ENCODE peak calls at places on chromosomes 2 and 18, in seven cellular contexts. D is stomach, O is A549, T is lower lobe of right lung, L is fibroblast of the aortic adventitia, M is epithelial cell of esophagus, X is sigmoid colon. E is an unnamed sample.

GRCh38 chr18:7645756-7646155 is 78.6 kb downstream of the PTPRM start:
- DNase-seq in D (peak; percentile 31), O (no peak), T (no peak), L (no peak), M (no peak), X (no peak), E (no peak)

GRCh38 chr2:20199381-20200270 is 25.3 kb downstream of the SDC1 start:
- DNase-seq in D (no peak), O (no peak), T (no peak), L (no peak), M (peak; percentile 62), X (no peak), E (no peak)

GRCh38 chr2:1590611-1591460 is 153.5 kb downstream of the PXDN start:
- DNase-seq in D (no peak), O (no peak), T (peak; percentile 29), L (peak; percentile 28), M (no peak), X (no peak), E (peak; percentile 62)

GRCh38 chr2:15800489-15801329 is 139.6 kb upstream of the MYCN start:
- DNase-seq in D (no peak), O (no peak), T (no peak), L (no peak), M (no peak), X (no peak), E (no peak)

GRCh38 chr2:46252891-46253659 is 44.1 kb upstream of the EPAS1 start:
- DNase-seq in D (no peak), O (no peak), T (no peak), L (peak; percentile 40), M (peak; percentile 61), X (no peak), E (peak; percentile 60)

GRCh38 chr2:71608034-71608433 is 154.7 kb downstream of the DYSF start:
- DNase-seq in D (peak; percentile 13), O (no peak), T (no peak), L (no peak), M (no peak), X (peak; percentile 45), E (no peak)

GRCh38 chr2:65177754-65178442 is 48.0 kb upstream of the RAB1A start:
- DNase-seq in D (no peak), O (no peak), T (no peak), L (no peak), M (no peak), X (no peak), E (no peak)

GRCh38 chr2:71610671-71611070 is 157.3 kb downstream of the DYSF start:
- DNase-seq in D (peak; percentile 14), O (no peak), T (peak; percentile 24), L (no peak), M (no peak), X (peak; percentile 45), E (no peak)

GRCh38 chr18:9742588-9743131 is 34.6 kb downstream of the RAB31 start:
- DNase-seq in D (no peak), O (no peak), T (no peak), L (peak; percentile 45), M (peak; percentile 52), X (no peak), E (peak; percentile 79)

GRCh38 chr2:234611209-234611608 is 114.3 kb upstream of the ARL4C start:
- DNase-seq in D (no peak), O (peak; percentile 6), T (no peak), L (no peak), M (peak; percentile 13), X (no peak), E (peak; percentile 14)

GRCh38 chr18:1488957-1489356 is 584.3 kb downstream of the ADCYAP1 start:
- DNase-seq in D (no peak), O (no peak), T (no peak), L (no peak), M (no peak), X (no peak), E (no peak)

GRCh38 chr2:204260162-204260877 is 285.0 kb upstream of the PARD3B start:
- DNase-seq in D (peak; percentile 62), O (peak; percentile 63), T (peak; percentile 53), L (peak; percentile 77), M (peak; percentile 67), X (peak; percentile 84), E (peak; percentile 82)

GRCh38 chr2:100056478-100056877 is 85.9 kb downstream of the AFF3 start:
- DNase-seq in D (no peak), O (no peak), T (no peak), L (no peak), M (no peak), X (no peak), E (no peak)

GRCh38 chr2:137741963-137742362 is 222.3 kb upstream of the HNMT start:
- DNase-seq in D (no peak), O (no peak), T (no peak), L (no peak), M (no peak), X (no peak), E (no peak)

GRCh38 chr2:25548587-25548986 is 124.8 kb downstream of the DTNB start:
- DNase-seq in D (no peak), O (no peak), T (no peak), L (no peak), M (no peak), X (no peak), E (no peak)

GRCh38 chr2:128363991-128364390 is 45.3 kb upstream of the HS6ST1 start:
- DNase-seq in D (no peak), O (no peak), T (no peak), L (no peak), M (no peak), X (no peak), E (no peak)

GRCh38 chr2:28586864-28587263 is 91.0 kb downstream of the PLB1 start:
- DNase-seq in D (no peak), O (no peak), T (no peak), L (no peak), M (no peak), X (peak; percentile 50), E (no peak)

GRCh38 chr2:108323619-108324018 is 34.9 kb downstream of the SULT1C2 start:
- DNase-seq in D (no peak), O (no peak), T (no peak), L (peak; percentile 33), M (peak; percentile 54), X (no peak), E (peak; percentile 4)

GRCh38 chr2:112958428-112959108 is 19.2 kb upstream of the IL36G start:
- DNase-seq in D (no peak), O (peak; percentile 48), T (no peak), L (peak; percentile 78), M (peak; percentile 76), X (no peak), E (peak; percentile 71)

GRCh38 chr2:197931661-197932312 is 127.4 kb downstream of the PLCL1 start:
- DNase-seq in D (no peak), O (no peak), T (no peak), L (peak; percentile 45), M (no peak), X (no peak), E (no peak)

GRCh38 chr2:97995734-97996624 is at the start of gene TMEM131:
- DNase-seq in D (peak; percentile 96), O (peak; percentile 87), T (peak; percentile 95), L (peak; percentile 91), M (peak; percentile 96), X (peak; percentile 96), E (peak; percentile 97)

GRCh38 chr2:156338578-156338977 is 6.1 kb upstream of the NR4A2 start:
- DNase-seq in D (no peak), O (no peak), T (no peak), L (no peak), M (no peak), X (no peak), E (no peak)

GRCh38 chr2:121008978-121009377 is 273.3 kb downstream of the GLI2 start:
- DNase-seq in D (no peak), O (no peak), T (no peak), L (no peak), M (peak; percentile 8), X (no peak), E (peak; percentile 5)
- TF ChIP-seq CTCF in D (no peak), O (peak; percentile 19), T (no peak), L (peak; percentile 19), M (peak; percentile 16), X (no peak), E (peak; percentile 40)

DNA sequence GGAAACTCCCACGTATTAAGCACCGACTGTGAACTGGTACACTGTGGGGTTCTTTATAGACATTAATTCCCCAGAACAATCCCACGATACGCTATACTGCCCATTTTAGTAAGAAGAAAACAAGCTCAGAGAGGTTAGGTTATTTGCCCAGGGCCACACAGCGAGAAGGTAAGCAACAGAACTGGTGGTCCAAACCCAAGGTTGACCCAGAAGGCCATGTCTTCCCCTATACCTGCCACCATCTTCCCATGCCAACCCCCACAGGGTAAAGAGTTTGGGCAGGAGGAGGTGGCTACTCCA is 69.9 kb downstream of the MARCO start:
- DNase-seq in D (no peak), O (no peak), T (no peak), L (no peak), M (no peak), X (no peak), E (no peak)
- H3K4me3 ChIP-seq in D (no peak overlapping the region), O (peak overlapping the region; percentile 27), T (no peak overlapping the region), L (no peak overlapping the region), M (no peak overlapping the region), X (no peak overlapping the region), E (no peak overlapping the region)

DNA sequence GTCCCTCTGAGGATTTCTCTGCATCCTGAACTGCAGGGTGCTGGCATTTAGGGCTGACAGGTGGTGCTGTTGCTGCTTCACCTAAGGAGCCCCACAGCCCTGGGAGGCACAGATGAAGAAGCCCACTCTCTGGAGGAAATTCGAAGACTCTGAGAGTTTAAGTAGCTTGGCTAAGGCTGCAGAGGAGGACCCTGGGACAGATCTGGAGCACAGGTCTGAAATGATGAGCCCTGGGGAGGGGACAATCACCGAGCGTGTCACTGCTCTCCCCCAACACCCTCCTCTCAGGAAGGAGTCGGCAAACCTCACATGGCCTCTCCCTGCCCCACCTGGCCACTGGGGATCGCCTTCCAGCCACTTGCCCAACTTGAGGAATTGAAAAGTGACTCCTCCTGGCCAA is 18.6 kb downstream of the CYP27C1 start:
- DNase-seq in D (no peak), O (no peak), T (no peak), L (no peak), M (no peak), X (no peak), E (no peak)
- TF ChIP-seq CTCF in D (no peak), O (no peak), T (no peak), L (no peak), M (no peak), X (no peak), E (no peak)

GRCh38 chr2:189698020-189698887 is 23.8 kb downstream of the ANKAR start:
- DNase-seq in D (peak; percentile 30), O (peak; percentile 10), T (no peak), L (peak; percentile 75), M (peak; percentile 54), X (no peak), E (peak; percentile 69)
- H3K4me3 ChIP-seq in D (no peak overlapping the region), O (no peak overlapping the region), T (no peak overlapping the region), L (no peak overlapping the region), M (no peak overlapping the region), X (no peak overlapping the region), E (no peak overlapping the region)

E was measured in cardiac fibroblast.